ENCODE peak calls at places on chromosomes 16 and 17, in seven cellular contexts. K, G, A, B, Q, R and W are unnamed samples.

GRCh38 chr17:49707246-49707607 is 537 bp downstream of the SLC35B1 start:
- DNase-seq in B (peak; percentile 28), K (no peak), A (no peak), Q (no peak), R (no peak), G (no peak), W (no peak)

GRCh38 chr16:49282690-49283375 is 1.2 kb upstream of the CBLN1 start:
- DNase-seq in G (no peak), B (no peak), Q (peak; percentile 78), R (no peak), K (peak; percentile 66), A (peak; percentile 12), W (peak; percentile 4)

GRCh38 chr17:30005709-30006320 is 64.4 kb downstream of the EFCAB5 start:
- DNase-seq in K (no peak), A (peak; percentile 5), G (no peak), R (no peak), Q (no peak), B (peak; percentile 9), W (no peak)

GRCh38 chr16:56898847-56899246 is 33.1 kb upstream of the HERPUD1 start:
- DNase-seq in Q (no peak), R (peak; percentile 77), K (no peak), A (no peak), B (no peak), G (no peak), W (no peak)

GRCh38 chr16:28494141-28494851 is at the start of gene APOBR:
- DNase-seq in R (peak; percentile 83), A (no peak), G (no peak), Q (no peak), K (no peak), B (peak; percentile 71), W (no peak)

GRCh38 chr16:69482410-69482951 is 58.1 kb downstream of the CYB5B start:
- DNase-seq in G (no peak), K (no peak), Q (no peak), R (no peak), A (no peak), B (no peak), W (no peak)

GRCh38 chr17:50205931-50206505 is 4.6 kb upstream of the COL1A1 start:
- DNase-seq in Q (no peak), K (peak; percentile 37), A (no peak), B (no peak), G (no peak), R (no peak), W (no peak)

GRCh38 chr17:77419547-77420475 is 279.0 kb downstream of the SEC14L1 start:
- DNase-seq in B (peak; percentile 50), K (peak; percentile 79), A (peak; percentile 24), Q (peak; percentile 84), G (no peak), R (no peak), W (no peak)

GRCh38 chr16:76386784-76387183 is 109.6 kb downstream of the CNTNAP4 start:
- DNase-seq in A (no peak), B (no peak), Q (no peak), K (no peak), R (no peak), G (no peak), W (no peak)

GRCh38 chr17:58378895-58379824 is 27.2 kb upstream of the SUPT4H1 start:
- DNase-seq in A (no peak), Q (no peak), B (no peak), R (no peak), K (peak; percentile 16), G (no peak), W (no peak)

GRCh38 chr16:69469807-69470561 is 45.6 kb downstream of the CYB5B start:
- DNase-seq in R (peak; percentile 90), G (no peak), A (no peak), B (no peak), Q (no peak), K (no peak), W (no peak)

GRCh38 chr16:12546918-12547607 is 256.6 kb downstream of the CPPED1 start:
- DNase-seq in Q (no peak), B (no peak), K (no peak), R (peak; percentile 89), A (no peak), G (no peak), W (no peak)

GRCh38 chr16:62077998-62078397 is 41.8 kb upstream of the CDH8 start:
- DNase-seq in Q (peak; percentile 11), K (peak; percentile 72), R (no peak), A (no peak), B (no peak), G (no peak), W (no peak)

GRCh38 chr17:66805567-66805966 is 29.4 kb upstream of the CACNG5 start:
- DNase-seq in Q (no peak), G (no peak), B (no peak), A (no peak), K (no peak), R (no peak), W (no peak)
- TF ChIP-seq JUND in Q (no peak), G (no peak), B (no peak), A (no peak), K (no peak), R (no peak), W (no peak)

GRCh38 chr17:8122923-8123694 is 797 bp downstream of the HES7 start:
- DNase-seq in K (peak; percentile 69), Q (peak; percentile 48), A (no peak), B (no peak), G (no peak), R (no peak), W (no peak)
- TF ChIP-seq JUND in K (no peak), Q (no peak), A (no peak), B (no peak), G (no peak), R (no peak), W (no peak)

DNA sequence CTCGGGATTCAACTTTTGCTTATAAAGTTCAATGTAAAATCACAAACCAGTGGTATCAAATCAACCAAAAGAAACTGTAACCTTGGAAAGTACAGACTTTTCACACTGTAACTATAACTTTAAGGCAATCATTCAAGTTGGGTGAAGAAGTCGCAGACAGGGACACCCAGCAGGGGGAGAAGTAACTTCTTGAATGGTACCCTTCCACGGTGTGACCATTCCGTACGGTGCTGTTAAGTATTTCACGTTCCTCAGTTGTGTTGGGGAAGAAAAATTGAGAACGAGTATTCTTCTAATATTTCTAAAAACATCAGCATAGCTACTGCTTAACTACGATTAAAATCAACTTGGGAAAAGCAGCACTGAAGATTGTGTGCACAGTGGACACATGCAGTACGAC is 55.8 kb downstream of the MYH10 start:
- DNase-seq in Q (no peak), A (peak; percentile 10), K (no peak), B (no peak), R (no peak), G (no peak), W (peak; percentile 27)
- TF ChIP-seq JUND in Q (no peak), A (no peak), K (no peak), B (no peak), R (no peak), G (no peak), W (no peak)

DNA sequence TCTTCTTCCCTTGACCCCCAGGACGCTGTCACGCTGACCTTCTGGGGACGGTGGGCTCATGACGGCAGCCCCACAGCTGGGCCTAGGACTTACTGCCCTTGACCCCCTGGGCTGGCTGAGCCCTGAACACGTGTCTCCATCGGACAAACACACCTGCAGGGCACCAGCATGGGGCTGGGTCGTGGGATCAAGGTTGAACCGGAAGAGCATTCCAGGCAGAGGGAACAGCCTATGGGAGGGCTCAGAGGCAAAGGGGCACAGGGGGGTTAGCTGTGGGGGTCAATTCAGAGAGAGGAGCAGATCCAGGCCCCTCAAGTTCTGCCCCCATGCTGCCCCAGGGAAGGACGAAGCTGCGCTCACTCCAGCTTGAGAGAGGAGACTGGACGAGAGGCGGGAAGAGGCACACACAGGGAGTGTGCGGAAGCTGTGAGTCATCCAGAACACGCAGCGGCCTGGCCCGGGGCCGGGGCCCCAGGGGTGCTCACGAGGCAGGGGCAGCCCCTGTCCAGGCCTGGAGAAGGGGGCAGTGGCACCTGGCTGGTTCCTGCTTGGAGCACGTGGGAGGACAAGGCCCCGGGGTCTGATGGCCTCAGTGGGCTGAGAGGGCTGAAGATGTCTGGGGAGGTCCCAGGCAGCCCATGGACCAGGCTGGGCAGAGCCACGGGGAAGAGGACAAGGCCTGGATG is 9.9 kb downstream of the SSTR5 start:
- DNase-seq in K (no peak), Q (no peak), B (no peak), A (peak; percentile 70), R (no peak), G (no peak), W (no peak)
- TF ChIP-seq JUND in K (no peak), Q (no peak), B (peak; percentile 42), A (peak; percentile 82), R (no peak), G (no peak), W (no peak)

GRCh38 chr17:75689441-75689873 is 22.3 kb downstream of the SAP30BP start:
- DNase-seq in R (peak; percentile 60), G (no peak), B (no peak), K (no peak), A (no peak), Q (no peak), W (peak; percentile 56)
- TF ChIP-seq JUND in R (no peak), G (no peak), B (no peak), K (no peak), A (no peak), Q (no peak), W (no peak)